ENCODE peak calls at places on chromosomes 11 and 22, in eight cellular contexts. G is hypothalamus; X is ACHN; S is CD4-positive, alpha-beta memory T cell; T is activated naive CD4-positive, alpha-beta T cell; U is CD8-positive, alpha-beta memory T cell; K is NCI-H748 treated with DMSO at 0.1 percent for 48 hours; I is kidney tubule cell. M is an unnamed sample.
A peak's percentile ranks its signal among the peaks of the same experiment; 100 is the strongest.

GRCh38 chr11:130448416-130449068 is at the start of gene ADAMTS15:
- DNase-seq in G (no peak), X (peak; percentile 91), S (no peak), T (no peak), U (no peak), K (peak; percentile 67), I (peak; percentile 68), M (peak; percentile 84)

GRCh38 chr11:20061766-20062165 is 98.5 kb downstream of the DBX1 start:
- DNase-seq in G (no peak), X (no peak), S (no peak), T (no peak), U (no peak), K (no peak), I (no peak), M (no peak)

GRCh38 chr11:41074318-41074717 is 385.1 kb downstream of the LRRC4C start:
- DNase-seq in G (no peak), X (no peak), S (no peak), T (no peak), U (no peak), K (no peak), I (no peak), M (no peak)

GRCh38 chr22:30444632-30445437 is 19.3 kb downstream of the MTFP1 start:
- DNase-seq in G (no peak), X (peak; percentile 65), S (no peak), T (no peak), U (no peak), K (peak; percentile 45), I (peak; percentile 65), M (peak; percentile 60)

GRCh38 chr11:121669422-121669821 is 216.7 kb upstream of the SORL1-AS1 start:
- DNase-seq in G (no peak), X (no peak), S (no peak), T (no peak), U (no peak), K (no peak), I (no peak), M (no peak)

GRCh38 chr11:76152086-76152658 is 54.1 kb downstream of the WNT11 start:
- DNase-seq in G (peak; percentile 55), X (peak; percentile 69), S (peak; percentile 73), T (peak; percentile 78), U (peak; percentile 59), K (no peak), I (peak; percentile 81), M (peak; percentile 74)

GRCh38 chr11:123392813-123393212 is 37.3 kb upstream of the GRAMD1B start:
- DNase-seq in G (no peak), X (no peak), S (no peak), T (no peak), U (no peak), K (no peak), I (no peak), M (no peak)

GRCh38 chr22:35995772-35996171 is 32.9 kb downstream of the RBFOX2 start:
- DNase-seq in G (no peak), X (no peak), S (no peak), T (no peak), U (no peak), K (no peak), I (peak; percentile 45), M (no peak)

GRCh38 chr22:25780673-25781072 is 38.7 kb downstream of the MYO18B start:
- DNase-seq in G (no peak), X (no peak), S (no peak), T (no peak), U (no peak), K (no peak), I (no peak), M (no peak)

GRCh38 chr11:124793466-124794278 is 6.5 kb downstream of the MSANTD2 start:
- DNase-seq in G (no peak), X (peak; percentile 67), S (no peak), T (no peak), U (peak; percentile 17), K (peak; percentile 17), I (peak; percentile 59), M (peak; percentile 43)

GRCh38 chr11:114125531-114125930 is 66.0 kb downstream of the ZBTB16 start:
- DNase-seq in G (no peak), X (no peak), S (no peak), T (no peak), U (no peak), K (no peak), I (no peak), M (no peak)

GRCh38 chr22:36333632-36334031 is 54.1 kb downstream of the MYH9 start:
- DNase-seq in G (no peak), X (no peak), S (no peak), T (no peak), U (no peak), K (no peak), I (no peak), M (no peak)

GRCh38 chr11:62726156-62727006 is 876 bp downstream of the HNRNPUL2 start:
- DNase-seq in G (no peak), X (no peak), S (peak; percentile 47), T (peak; percentile 47), U (no peak), K (no peak), I (no peak), M (no peak)

GRCh38 chr11:47330002-47330911 is 22.2 kb downstream of the MYBPC3 start:
- DNase-seq in G (no peak), X (no peak), S (no peak), T (no peak), U (no peak), K (no peak), I (peak; percentile 51), M (no peak)

GRCh38 chr11:130262424-130262823 is 52.3 kb downstream of the ZBTB44 start:
- DNase-seq in G (no peak), X (no peak), S (no peak), T (no peak), U (no peak), K (no peak), I (no peak), M (no peak)

GRCh38 chr11:28090052-28090749 is 17.8 kb downstream of the KIF18A start:
- DNase-seq in G (no peak), X (no peak), S (no peak), T (no peak), U (no peak), K (no peak), I (no peak), M (no peak)

GRCh38 chr22:47816121-47816915 is 1053.9 kb downstream of the TBC1D22A start:
- DNase-seq in G (no peak), X (no peak), S (no peak), T (no peak), U (no peak), K (no peak), I (no peak), M (no peak)

GRCh38 chr22:47045691-47046410 is 283.4 kb downstream of the TBC1D22A start:
- DNase-seq in G (no peak), X (no peak), S (no peak), T (no peak), U (no peak), K (no peak), I (no peak), M (no peak)

GRCh38 chr22:46229701-46230100 is 20.4 kb downstream of the CDPF1 start:
- DNase-seq in G (no peak), X (no peak), S (no peak), T (no peak), U (no peak), K (no peak), I (no peak), M (no peak)

GRCh38 chr11:74550991-74551753 is 41.2 kb upstream of the POLD3 start:
- DNase-seq in G (no peak), X (no peak), S (no peak), T (no peak), U (no peak), K (no peak), I (no peak), M (no peak)

GRCh38 chr11:79119491-79120284 is 321.1 kb downstream of the TENM4 start:
- DNase-seq in G (no peak), X (no peak), S (no peak), T (no peak), U (no peak), K (no peak), I (no peak), M (no peak)

GRCh38 chr11:72773696-72774095 is 20.2 kb downstream of the STARD10 start:
- DNase-seq in G (no peak), X (no peak), S (no peak), T (no peak), U (no peak), K (no peak), I (no peak), M (no peak)

GRCh38 chr11:85827768-85828639 is 17.1 kb upstream of the SYTL2 start:
- DNase-seq in G (no peak), X (peak; percentile 65), S (peak; percentile 83), T (no peak), U (peak; percentile 67), K (no peak), I (peak; percentile 87), M (no peak)

GRCh38 chr22:39343259-39344045 is 6.3 kb upstream of the SYNGR1 start:
- DNase-seq in G (no peak), X (peak; percentile 55), S (peak; percentile 56), T (peak; percentile 52), U (peak; percentile 45), K (peak; percentile 26), I (peak; percentile 60), M (peak; percentile 48)

GRCh38 chr11:97140885-97141494 is 751.2 kb downstream of the JRKL start:
- DNase-seq in G (no peak), X (peak; percentile 26), S (no peak), T (no peak), U (no peak), K (no peak), I (no peak), M (peak; percentile 13)

GRCh38 chr22:38549106-38549884 is 20.7 kb downstream of the DMC1 start:
- DNase-seq in G (no peak), X (no peak), S (no peak), T (no peak), U (no peak), K (no peak), I (no peak), M (no peak)

GRCh38 chr11:69317401-69318092 is 23.6 kb downstream of the MYEOV start:
- DNase-seq in G (no peak), X (no peak), S (no peak), T (no peak), U (no peak), K (no peak), I (no peak), M (no peak)

GRCh38 chr11:23078289-23078971 is 218.2 kb upstream of the CCDC179 start:
- DNase-seq in G (no peak), X (no peak), S (no peak), T (no peak), U (no peak), K (no peak), I (peak; percentile 25), M (no peak)

GRCh38 chr11:122784325-122785155 is 53.8 kb upstream of the CRTAM start:
- DNase-seq in G (no peak), X (peak; percentile 11), S (no peak), T (no peak), U (no peak), K (no peak), I (peak; percentile 44), M (peak; percentile 22)

GRCh38 chr22:44543781-44544181 is 45.7 kb upstream of the RTL6 start:
- DNase-seq in G (no peak), X (no peak), S (no peak), T (no peak), U (no peak), K (no peak), I (no peak), M (no peak)

GRCh38 chr22:19058713-19059451 is 63.3 kb downstream of the DGCR2 start:
- DNase-seq in G (no peak), X (peak; percentile 7), S (no peak), T (no peak), U (no peak), K (no peak), I (no peak), M (no peak)

GRCh38 chr11:67291481-67292381 is 2.6 kb downstream of the ANKRD13D start:
- DNase-seq in G (no peak), X (no peak), S (peak; percentile 28), T (no peak), U (no peak), K (no peak), I (no peak), M (no peak)

GRCh38 chr22:38041760-38042584 is 15.2 kb upstream of the PICK1 start:
- DNase-seq in G (no peak), X (no peak), S (no peak), T (no peak), U (no peak), K (no peak), I (no peak), M (no peak)

GRCh38 chr22:39132281-39132680 is 20.2 kb downstream of the CBX7 start:
- DNase-seq in G (no peak), X (no peak), S (no peak), T (no peak), U (no peak), K (no peak), I (no peak), M (no peak)

M was measured in NT2/D1.